ENCODE peak calls at places on chromosomes 1 and 21, in nine cellular contexts. G is HL-60, F is K562, E is A549, X is HCT116, T is HepG2, R is GM12878, J is SK-N-SH, L is GM23338. K is an unnamed sample.

GRCh38 chr1:208010487-208011079 is 99.7 kb upstream of the CD34 start:
- DNase-seq in E (no peak), L (no peak), T (no peak), J (no peak), F (no peak), X (no peak), R (no peak), G (no peak), K (no peak)

GRCh38 chr1:50707824-50708223 is 252.2 kb downstream of the FAF1 start:
- DNase-seq in F (no peak), R (no peak), L (no peak), X (no peak), E (no peak), J (no peak), G (no peak), T (no peak), K (no peak)

GRCh38 chr1:37765937-37766664 is 1.2 kb upstream of the EPHA10 start:
- DNase-seq in E (no peak), G (no peak), R (no peak), X (peak; percentile 2), L (peak; percentile 75), J (peak; percentile 67), F (peak; percentile 56), T (no peak), K (no peak)

GRCh38 chr1:20403423-20404145 is 82.4 kb downstream of the CAMK2N1 start:
- DNase-seq in L (no peak), R (no peak), T (no peak), X (no peak), J (no peak), G (no peak), F (no peak), E (no peak), K (no peak)

GRCh38 chr1:171017431-171017830 is 73.3 kb upstream of the FMO3 start:
- DNase-seq in J (no peak), F (no peak), G (no peak), L (no peak), R (no peak), E (no peak), X (no peak), T (no peak), K (no peak)

GRCh38 chr1:214540324-214540723 is 11.1 kb downstream of the PTPN14 start:
- DNase-seq in G (no peak), T (no peak), F (no peak), X (no peak), J (no peak), L (no peak), E (no peak), R (no peak), K (no peak)

GRCh38 chr1:31848381-31848897 is 32.6 kb upstream of the SPOCD1 start:
- DNase-seq in R (no peak), L (no peak), X (no peak), J (no peak), E (no peak), G (no peak), F (no peak), T (no peak), K (no peak)

GRCh38 chr1:244077473-244078220 is 26.6 kb downstream of the ZBTB18 start:
- DNase-seq in E (no peak), R (no peak), T (no peak), G (no peak), L (no peak), J (no peak), X (no peak), F (no peak), K (no peak)

GRCh38 chr1:206133751-206134371 is 16.7 kb upstream of the AVPR1B start:
- DNase-seq in F (no peak), E (no peak), X (no peak), R (no peak), T (no peak), G (no peak), J (no peak), L (no peak), K (no peak)

GRCh38 chr1:184163674-184164470 is 112.3 kb downstream of the TSEN15 start:
- DNase-seq in L (no peak), F (no peak), E (no peak), T (no peak), G (no peak), J (no peak), R (peak; percentile 42), X (no peak), K (no peak)

GRCh38 chr1:150552692-150553278 is 3.6 kb downstream of the ADAMTSL4 start:
- DNase-seq in J (no peak), E (no peak), X (no peak), R (no peak), L (no peak), G (no peak), F (no peak), T (no peak), K (no peak)

GRCh38 chr1:160163612-160164011 is 12.2 kb downstream of the ATP1A4 start:
- DNase-seq in G (no peak), E (no peak), R (no peak), T (peak; percentile 56), X (no peak), F (no peak), J (no peak), L (no peak), K (no peak)

GRCh38 chr21:39660191-39660590 is 47.5 kb downstream of the B3GALT5 start:
- DNase-seq in X (no peak), E (no peak), R (no peak), G (no peak), J (peak; percentile 70), L (no peak), F (no peak), T (no peak), K (no peak)

GRCh38 chr1:174968750-174969244 is 30.9 kb upstream of the CACYBP start:
- DNase-seq in X (no peak), L (no peak), G (no peak), J (no peak), F (peak; percentile 36), E (no peak), R (peak; percentile 79), T (no peak), K (no peak)

DNA sequence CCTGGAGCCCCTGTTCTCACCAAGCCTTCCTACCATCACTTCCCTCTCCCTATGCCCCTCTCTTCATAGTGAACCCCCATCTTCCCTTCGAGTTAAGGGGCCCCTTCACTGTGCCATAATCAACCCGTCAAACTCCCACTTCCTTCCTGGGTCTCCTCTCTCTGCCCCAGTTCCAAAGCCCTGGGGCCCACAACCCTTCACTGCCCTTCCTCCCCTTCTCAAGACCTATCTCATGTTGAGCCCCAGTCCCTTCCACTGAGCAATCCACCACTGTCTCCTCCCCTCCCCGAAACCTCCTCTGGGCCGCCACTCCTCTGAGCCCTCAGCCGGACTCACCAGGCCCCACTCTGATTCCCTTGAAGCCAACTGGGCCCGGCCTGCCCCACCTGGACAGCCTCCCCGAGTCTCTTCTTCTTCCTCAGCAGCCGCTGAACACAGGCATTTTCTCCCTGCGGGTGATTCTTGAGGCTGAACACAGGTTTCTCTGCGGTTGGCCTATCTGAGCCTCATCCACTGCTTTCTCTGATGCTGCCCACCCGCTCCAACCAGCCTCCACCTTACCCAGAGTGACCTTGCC is 42.2 kb upstream of the WASF2 start:
- DNase-seq in J (no peak), T (no peak), R (no peak), F (no peak), E (no peak), L (no peak), G (no peak), X (no peak), K (no peak)
- TF ChIP-seq REST in J (no peak), T (no peak), R (no peak), F (no peak), E (no peak), L (no peak), G (no peak), X (no peak), K (no peak)

GRCh38 chr1:228101994-228102790 is 933 bp downstream of the C1orf35 start:
- DNase-seq in T (no peak), X (no peak), L (peak; percentile 66), G (no peak), E (peak; percentile 76), J (peak; percentile 86), F (peak; percentile 88), R (no peak), K (no peak)

GRCh38 chr1:228099331-228099732 is 3.8 kb downstream of the C1orf35 start:
- DNase-seq in R (no peak), T (no peak), L (no peak), E (no peak), F (peak; percentile 8), X (no peak), G (no peak), J (no peak), K (no peak)

GRCh38 chr1:228102791-228103620 is at the start of gene C1orf35:
- DNase-seq in T (peak; percentile 83), L (peak; percentile 97), E (peak; percentile 97), R (peak; percentile 66), J (peak; percentile 99), G (peak; percentile 89), F (peak; percentile 99), X (peak; percentile 84), K (peak; percentile 54)

GRCh38 chr1:228101614-228101993 is 1.5 kb downstream of the C1orf35 start:
- DNase-seq in J (no peak), T (no peak), F (peak; percentile 30), E (no peak), L (no peak), X (no peak), G (no peak), R (no peak), K (no peak)

GRCh38 chr1:228100822-228101613 is 2.1 kb downstream of the C1orf35 start:
- DNase-seq in L (no peak), X (no peak), R (no peak), E (no peak), T (no peak), G (no peak), J (peak; percentile 11), F (peak; percentile 42), K (no peak)
- TF ChIP-seq REST in L (no peak), X (no peak), R (no peak), E (no peak), T (no peak), G (no peak), J (no peak), F (no peak), K (no peak)

DNA sequence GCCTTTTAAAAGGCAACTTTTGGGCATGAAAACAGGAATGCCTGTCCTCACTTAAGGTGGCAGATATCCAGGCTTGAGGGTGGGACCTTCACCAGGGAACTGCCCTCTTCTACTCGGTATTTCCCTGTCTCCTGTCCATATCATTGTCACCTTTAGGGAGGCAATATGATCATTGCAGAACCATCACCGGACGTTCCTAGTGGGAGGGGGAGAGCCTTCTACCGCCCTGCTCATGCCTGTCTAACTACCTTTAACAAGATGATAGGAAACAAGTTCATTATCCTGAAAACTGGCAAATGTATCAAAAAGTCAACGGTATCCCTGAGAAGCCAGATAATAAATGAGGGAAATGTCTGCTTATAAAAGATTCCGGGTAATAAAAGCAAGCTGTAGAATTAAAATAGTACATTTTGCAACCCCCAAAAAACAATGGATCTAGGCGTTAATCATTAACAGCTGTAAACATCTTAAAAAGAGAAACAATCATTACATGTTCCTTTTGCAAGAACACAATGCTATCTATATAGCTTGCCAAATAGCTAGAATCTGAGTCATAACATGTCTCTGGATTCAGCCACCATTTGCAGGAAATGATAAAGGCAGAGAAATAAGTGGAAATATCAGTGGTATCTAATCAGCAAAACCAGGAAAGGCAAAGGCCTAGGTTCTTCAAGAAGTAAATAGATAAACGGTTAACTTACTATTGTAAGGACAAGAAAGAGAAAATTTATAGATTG is 852.9 kb upstream of the ADGRL4 start:
- DNase-seq in G (no peak), J (no peak), X (no peak), R (no peak), L (no peak), T (no peak), E (peak; percentile 8), F (no peak), K (no peak)
- TF ChIP-seq REST in G (no peak), J (no peak), X (no peak), R (no peak), L (no peak), T (no peak), E (no peak), F (no peak), K (no peak)

GRCh38 chr1:248622491-248623106 is 12.3 kb downstream of the OR2T11 start:
- DNase-seq in F (peak; percentile 9), E (peak; percentile 44), R (no peak), T (peak; percentile 44), X (peak; percentile 6), J (peak; percentile 35), G (peak; percentile 35), L (peak; percentile 6), K (peak; percentile 10)
- TF ChIP-seq REST in F (no peak), E (no peak), R (no peak), T (no peak), X (no peak), J (no peak), G (no peak), L (no peak), K (no peak)